ENCODE peak calls at places on chromosome 7, in six cellular contexts. One of them, this sample, is unnamed.

GRCh38 chr7:119783799-119784198 is 489.2 kb upstream of the KCND2 start:
- DNase-seq in ovary: no peak
- DNase-seq in transverse colon: no peak
- DNase-seq in uterus: no peak
- DNase-seq in body of pancreas: no peak
- DNase-seq in spleen: no peak
- DNase-seq in this sample: no peak

GRCh38 chr7:137778511-137778910 is 68.3 kb downstream of the DGKI start:
- DNase-seq in uterus: no peak
- DNase-seq in transverse colon: no peak
- DNase-seq in body of pancreas: no peak
- DNase-seq in spleen: no peak
- DNase-seq in ovary: no peak
- DNase-seq in this sample: no peak

GRCh38 chr7:128886391-128887168 is 23.9 kb downstream of the ATP6V1F start:
- DNase-seq in ovary: no peak
- DNase-seq in uterus: no peak
- DNase-seq in transverse colon: no peak
- DNase-seq in body of pancreas: no peak
- DNase-seq in spleen: peak; percentile 70
- DNase-seq in this sample: no peak

GRCh38 chr7:101216860-101217387 is 457 bp downstream of the PLOD3 start:
- DNase-seq in uterus: peak; percentile 33
- DNase-seq in spleen: peak; percentile 89
- DNase-seq in transverse colon: no peak
- DNase-seq in ovary: peak; percentile 46
- DNase-seq in body of pancreas: no peak
- DNase-seq in this sample: peak; percentile 42

GRCh38 chr7:7201583-7202374 is 19.4 kb downstream of the C1GALT1 start:
- DNase-seq in ovary: no peak
- DNase-seq in uterus: no peak
- DNase-seq in transverse colon: peak; percentile 63
- DNase-seq in body of pancreas: no peak
- DNase-seq in spleen: peak; percentile 84
- DNase-seq in this sample: no peak

GRCh38 chr7:157309990-157310668 is 26.7 kb upstream of the DNAJB6 start:
- DNase-seq in transverse colon: no peak
- DNase-seq in uterus: no peak
- DNase-seq in ovary: no peak
- DNase-seq in spleen: no peak
- DNase-seq in body of pancreas: peak; percentile 12
- DNase-seq in this sample: no peak

GRCh38 chr7:118324790-118325449 is 100.4 kb downstream of the ANKRD7 start:
- DNase-seq in transverse colon: no peak
- DNase-seq in body of pancreas: no peak
- DNase-seq in ovary: no peak
- DNase-seq in spleen: no peak
- DNase-seq in uterus: no peak
- DNase-seq in this sample: no peak

GRCh38 chr7:18315241-18315640 is 180.3 kb upstream of the HDAC9 start:
- DNase-seq in spleen: no peak
- DNase-seq in uterus: no peak
- DNase-seq in ovary: no peak
- DNase-seq in transverse colon: no peak
- DNase-seq in body of pancreas: no peak
- DNase-seq in this sample: no peak

GRCh38 chr7:66810716-66811115 is 70.2 kb downstream of the RABGEF1 start:
- DNase-seq in transverse colon: no peak
- DNase-seq in body of pancreas: no peak
- DNase-seq in ovary: no peak
- DNase-seq in uterus: no peak
- DNase-seq in spleen: no peak
- DNase-seq in this sample: no peak

GRCh38 chr7:47873767-47874166 is 74.5 kb downstream of the PKD1L1 start:
- DNase-seq in uterus: no peak
- DNase-seq in spleen: no peak
- DNase-seq in ovary: no peak
- DNase-seq in transverse colon: no peak
- DNase-seq in body of pancreas: no peak
- DNase-seq in this sample: no peak

GRCh38 chr7:75639893-75640600 is 98.7 kb downstream of the HIP1 start:
- DNase-seq in transverse colon: no peak
- DNase-seq in body of pancreas: no peak
- DNase-seq in uterus: no peak
- DNase-seq in ovary: no peak
- DNase-seq in spleen: no peak
- DNase-seq in this sample: no peak

GRCh38 chr7:98295467-98296220 is 14.2 kb downstream of the BRI3 start:
- DNase-seq in uterus: no peak
- DNase-seq in body of pancreas: no peak
- DNase-seq in transverse colon: no peak
- DNase-seq in spleen: no peak
- DNase-seq in ovary: no peak
- DNase-seq in this sample: no peak

GRCh38 chr7:142885311-142886230 is at the start of gene TRPV6:
- DNase-seq in body of pancreas: peak; percentile 91
- DNase-seq in ovary: no peak
- DNase-seq in spleen: peak; percentile 68
- DNase-seq in transverse colon: peak; percentile 59
- DNase-seq in uterus: peak; percentile 8
- DNase-seq in this sample: no peak

GRCh38 chr7:105743351-105743812 is 133.0 kb downstream of the ATXN7L1 start:
- DNase-seq in transverse colon: no peak
- DNase-seq in body of pancreas: peak; percentile 6
- DNase-seq in uterus: no peak
- DNase-seq in ovary: no peak
- DNase-seq in spleen: no peak
- DNase-seq in this sample: no peak

GRCh38 chr7:86667732-86668131 is 24.0 kb downstream of the GRM3 start:
- DNase-seq in spleen: no peak
- DNase-seq in transverse colon: no peak
- DNase-seq in uterus: no peak
- DNase-seq in ovary: no peak
- DNase-seq in body of pancreas: no peak
- DNase-seq in this sample: no peak

GRCh38 chr7:104328970-104329825 is 795 bp downstream of the LHFPL3 start:
- DNase-seq in uterus: no peak
- DNase-seq in spleen: no peak
- DNase-seq in ovary: no peak
- DNase-seq in body of pancreas: no peak
- DNase-seq in transverse colon: no peak
- DNase-seq in this sample: no peak

GRCh38 chr7:102425639-102426267 is 7.6 kb upstream of the ORAI2 start:
- DNase-seq in spleen: peak; percentile 98
- DNase-seq in ovary: no peak
- DNase-seq in transverse colon: peak; percentile 83
- DNase-seq in uterus: no peak
- DNase-seq in body of pancreas: peak; percentile 56
- DNase-seq in this sample: peak; percentile 44
- TF ChIP-seq POLR2A in spleen: peak; percentile 75
- TF ChIP-seq POLR2A in ovary: no peak
- TF ChIP-seq POLR2A in transverse colon: peak; percentile 48
- TF ChIP-seq POLR2A in uterus: no peak
- TF ChIP-seq POLR2A in body of pancreas: no peak
- TF ChIP-seq POLR2A in this sample: peak; percentile 47

GRCh38 chr7:43303740-43304241 is 191.3 kb downstream of the HECW1 start:
- DNase-seq in ovary: peak; percentile 28
- DNase-seq in spleen: no peak
- DNase-seq in body of pancreas: no peak
- DNase-seq in transverse colon: no peak
- DNase-seq in uterus: no peak
- DNase-seq in this sample: no peak

GRCh38 chr7:43302773-43303172 is 190.3 kb downstream of the HECW1 start:
- DNase-seq in body of pancreas: no peak
- DNase-seq in uterus: no peak
- DNase-seq in ovary: no peak
- DNase-seq in spleen: no peak
- DNase-seq in transverse colon: no peak
- DNase-seq in this sample: no peak

GRCh38 chr7:43300121-43300520 is 187.7 kb downstream of the HECW1 start:
- DNase-seq in body of pancreas: no peak
- DNase-seq in spleen: no peak
- DNase-seq in uterus: no peak
- DNase-seq in ovary: no peak
- DNase-seq in transverse colon: no peak
- DNase-seq in this sample: no peak

GRCh38 chr7:43298617-43299016 is 186.2 kb downstream of the HECW1 start:
- DNase-seq in body of pancreas: no peak
- DNase-seq in spleen: no peak
- DNase-seq in transverse colon: no peak
- DNase-seq in ovary: no peak
- DNase-seq in uterus: no peak
- DNase-seq in this sample: no peak

DNA sequence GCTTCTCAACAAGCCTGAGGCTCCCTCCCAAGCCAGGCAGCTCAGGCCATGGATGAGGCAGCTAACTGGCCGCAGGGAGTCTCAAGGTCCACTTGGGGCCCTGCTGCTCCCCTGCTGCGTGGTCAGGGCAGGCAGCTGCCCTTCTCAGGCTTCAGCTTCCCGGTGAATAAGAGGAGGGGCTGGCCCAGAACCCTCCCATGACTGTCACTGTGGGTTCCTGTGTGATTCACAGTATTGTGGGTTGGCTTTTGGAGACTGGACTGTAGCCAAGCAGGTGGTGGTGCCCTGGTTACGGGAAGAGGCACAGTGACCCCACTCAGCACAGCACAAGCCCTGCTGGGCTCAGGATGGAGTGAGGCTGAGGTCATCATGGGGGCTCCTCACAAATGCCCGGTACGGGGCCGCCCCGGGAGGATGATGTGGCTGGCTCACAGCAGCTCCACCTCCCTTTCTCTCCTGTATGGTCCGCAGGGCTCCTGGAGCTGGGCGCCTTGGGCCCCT is 189.8 kb downstream of the HECW1 start:
- DNase-seq in body of pancreas: no peak
- DNase-seq in spleen: no peak
- DNase-seq in ovary: peak; percentile 28
- DNase-seq in transverse colon: no peak
- DNase-seq in uterus: no peak
- DNase-seq in this sample: no peak
- TF ChIP-seq POLR2A in body of pancreas: no peak
- TF ChIP-seq POLR2A in spleen: no peak
- TF ChIP-seq POLR2A in ovary: no peak
- TF ChIP-seq POLR2A in transverse colon: no peak
- TF ChIP-seq POLR2A in uterus: no peak
- TF ChIP-seq POLR2A in this sample: no peak

GRCh38 chr7:131109011-131109756 is 218.5 kb upstream of the MKLN1 start:
- DNase-seq in transverse colon: no peak
- DNase-seq in spleen: no peak
- DNase-seq in body of pancreas: no peak
- DNase-seq in ovary: no peak
- DNase-seq in uterus: no peak
- DNase-seq in this sample: no peak

GRCh38 chr7:131105803-131106680 is 221.6 kb upstream of the MKLN1 start:
- DNase-seq in body of pancreas: peak; percentile 85
- DNase-seq in spleen: peak; percentile 97
- DNase-seq in transverse colon: peak; percentile 87
- DNase-seq in ovary: peak; percentile 88
- DNase-seq in uterus: peak; percentile 79
- DNase-seq in this sample: peak; percentile 76

GRCh38 chr7:131106681-131107342 is 220.9 kb upstream of the MKLN1 start:
- DNase-seq in spleen: peak; percentile 91
- DNase-seq in uterus: peak; percentile 55
- DNase-seq in body of pancreas: no peak
- DNase-seq in transverse colon: peak; percentile 66
- DNase-seq in ovary: peak; percentile 72
- DNase-seq in this sample: peak; percentile 55

GRCh38 chr7:131108212-131108980 is 219.3 kb upstream of the MKLN1 start:
- DNase-seq in transverse colon: peak; percentile 19
- DNase-seq in uterus: no peak
- DNase-seq in ovary: no peak
- DNase-seq in spleen: peak; percentile 94
- DNase-seq in body of pancreas: no peak
- DNase-seq in this sample: no peak

DNA sequence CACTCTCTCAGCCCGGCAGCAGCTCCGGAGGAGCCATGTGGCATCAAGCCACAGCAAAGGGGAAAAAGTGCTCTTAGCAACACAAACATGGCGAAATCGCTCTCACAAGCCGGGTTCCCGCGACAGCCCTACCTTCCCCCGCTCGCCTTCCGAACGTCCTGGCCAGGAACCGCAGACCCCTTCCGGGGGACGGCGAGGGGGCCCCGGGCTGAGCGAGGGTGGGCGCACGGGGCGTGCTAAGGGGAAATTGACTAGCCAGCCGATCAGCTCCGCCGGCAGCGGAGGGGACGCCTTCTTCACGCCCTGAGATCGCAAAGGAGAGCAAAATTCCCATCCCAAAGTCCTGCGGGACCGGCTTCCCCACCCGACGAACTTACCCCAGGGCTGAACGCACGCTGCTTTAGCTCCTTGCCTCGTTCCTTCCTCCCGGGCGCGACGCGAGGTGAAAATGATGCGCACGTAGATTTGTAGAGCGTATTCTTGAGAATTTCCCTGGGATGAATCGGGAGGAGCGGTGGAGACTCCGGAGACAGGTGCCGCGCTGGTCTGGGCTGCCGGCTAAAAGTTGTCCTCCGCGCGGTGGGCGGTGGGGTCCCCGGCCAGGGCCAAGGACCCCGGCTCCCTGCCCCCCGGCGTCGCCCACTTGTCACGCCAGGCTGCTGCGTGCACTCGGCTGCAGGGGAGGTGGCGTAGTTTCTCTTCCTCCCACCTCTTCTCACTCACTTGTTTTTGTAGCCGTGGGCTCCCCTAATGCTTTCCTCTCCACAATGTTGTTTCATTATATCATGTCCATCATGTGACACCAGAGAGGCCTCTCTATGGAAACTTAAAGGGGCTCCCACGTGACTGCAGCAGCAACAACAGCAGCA is 220.1 kb upstream of the MKLN1 start:
- DNase-seq in transverse colon: peak; percentile 78
- DNase-seq in body of pancreas: peak; percentile 83
- DNase-seq in uterus: peak; percentile 64
- DNase-seq in spleen: peak; percentile 94
- DNase-seq in ovary: peak; percentile 75
- DNase-seq in this sample: peak; percentile 79
- TF ChIP-seq POLR2A in transverse colon: peak; percentile 94
- TF ChIP-seq POLR2A in body of pancreas: peak; percentile 40
- TF ChIP-seq POLR2A in uterus: peak; percentile 84
- TF ChIP-seq POLR2A in spleen: peak; percentile 99
- TF ChIP-seq POLR2A in ovary: peak; percentile 86
- TF ChIP-seq POLR2A in this sample: peak; percentile 77

DNA sequence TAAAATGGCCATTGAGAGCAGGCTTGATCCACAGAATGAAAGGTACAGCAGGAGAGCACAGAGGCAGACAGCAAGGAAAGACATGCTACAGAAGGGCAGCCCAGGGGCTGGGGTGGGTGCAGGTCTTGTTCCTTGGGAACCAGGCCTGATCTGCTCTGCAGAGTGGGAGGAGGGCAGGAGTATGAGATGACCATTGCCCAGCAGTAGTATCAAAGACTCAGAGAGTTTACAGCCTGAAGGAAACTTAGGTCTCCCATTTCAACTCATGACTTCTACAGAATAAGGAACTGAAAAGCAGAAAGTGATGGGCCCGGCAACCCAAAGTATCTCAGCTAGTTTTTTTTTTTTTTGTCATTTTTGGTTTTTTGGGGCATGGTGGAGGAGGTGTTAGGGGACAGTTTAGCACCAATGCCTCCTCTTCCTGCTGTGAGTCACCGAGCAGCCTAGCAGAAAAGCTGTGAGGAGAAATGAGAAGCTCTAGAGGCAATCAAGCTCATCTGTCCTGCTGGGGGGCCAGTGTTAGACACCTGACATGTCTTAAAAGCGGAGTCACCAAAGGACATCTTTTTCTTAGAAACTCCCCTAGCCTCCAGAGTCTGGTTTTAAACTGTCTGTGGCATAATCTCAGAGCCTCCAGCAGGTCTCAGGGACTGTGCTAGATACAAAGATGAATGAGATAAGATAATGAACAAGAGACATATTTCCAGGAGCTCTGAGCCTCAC is 34.3 kb upstream of the HERPUD2 start:
- DNase-seq in ovary: no peak
- DNase-seq in body of pancreas: no peak
- DNase-seq in transverse colon: peak; percentile 23
- DNase-seq in uterus: no peak
- DNase-seq in spleen: peak; percentile 82
- DNase-seq in this sample: peak; percentile 16
- TF ChIP-seq POLR2A in ovary: no peak
- TF ChIP-seq POLR2A in body of pancreas: no peak
- TF ChIP-seq POLR2A in transverse colon: no peak
- TF ChIP-seq POLR2A in uterus: no peak
- TF ChIP-seq POLR2A in spleen: no peak
- TF ChIP-seq POLR2A in this sample: no peak